ENCODE peak calls at places on chromosome 3, in four cellular contexts. C is HEK293T, L is K562, R is WTC11. N is an unnamed sample.
A peak's percentile ranks its signal among the peaks of the same experiment; 100 is the strongest.

GRCh38 chr3:126202281-126203079 is 22.1 kb upstream of the ALDH1L1 start:
- DNase-seq in C (no peak), L (no peak), R (no peak), N (no peak)

GRCh38 chr3:133457465-133458067 is 57.7 kb downstream of the BFSP2 start:
- DNase-seq in C (no peak), L (peak; percentile 12), R (no peak), N (no peak)

GRCh38 chr3:192917508-192918274 is at the start of gene MB21D2:
- DNase-seq in C (peak; percentile 69), L (peak; percentile 48), R (peak; percentile 58), N (peak; percentile 47)

GRCh38 chr3:56855856-56856538 is 54.2 kb upstream of the ARHGEF3 start:
- DNase-seq in C (peak; percentile 49), L (peak; percentile 6), R (peak; percentile 77), N (peak; percentile 37)

GRCh38 chr3:172658344-172659245 is 52.3 kb downstream of the NCEH1 start:
- DNase-seq in C (peak; percentile 52), L (peak; percentile 10), R (peak; percentile 17), N (peak; percentile 94)

GRCh38 chr3:73399666-73400253 is 225.0 kb downstream of the PDZRN3 start:
- DNase-seq in C (no peak), L (no peak), R (no peak), N (no peak)

GRCh38 chr3:158845748-158846350 is 44.0 kb downstream of the MFSD1 start:
- DNase-seq in C (peak; percentile 67), L (peak; percentile 70), R (peak; percentile 22), N (peak; percentile 41)

GRCh38 chr3:156396851-156397250 is 158.1 kb downstream of the SSR3 start:
- DNase-seq in C (no peak), L (no peak), R (no peak), N (no peak)

GRCh38 chr3:72185549-72186484 is 400.9 kb upstream of the PROK2 start:
- DNase-seq in C (no peak), L (peak; percentile 63), R (no peak), N (peak; percentile 7)

GRCh38 chr3:172536505-172536904 is 13.3 kb upstream of the TNFSF10 start:
- DNase-seq in C (no peak), L (no peak), R (no peak), N (no peak)

GRCh38 chr3:159418571-159419526 is 569.8 kb upstream of the IL12A start:
- DNase-seq in C (no peak), L (no peak), R (no peak), N (no peak)

GRCh38 chr3:30710017-30710416 is 103.6 kb downstream of the TGFBR2 start:
- DNase-seq in C (no peak), L (no peak), R (no peak), N (no peak)

GRCh38 chr3:38210141-38210757 is 44.9 kb downstream of the OXSR1 start:
- DNase-seq in C (no peak), L (no peak), R (no peak), N (no peak)

GRCh38 chr3:25493786-25494185 is 65.7 kb downstream of the RARB start:
- DNase-seq in C (no peak), L (no peak), R (no peak), N (no peak)

GRCh38 chr3:41350441-41350840 is 151.1 kb downstream of the CTNNB1 start:
- DNase-seq in C (no peak), L (no peak), R (no peak), N (no peak)

GRCh38 chr3:143016321-143016972 is 15.1 kb downstream of the U2SURP start:
- DNase-seq in C (no peak), L (no peak), R (no peak), N (no peak)

GRCh38 chr3:38587548-38588131 is 61.8 kb downstream of the SCN5A start:
- DNase-seq in C (no peak), L (no peak), R (no peak), N (no peak)

GRCh38 chr3:138875096-138875753 is 40.5 kb upstream of the PIK3CB start:
- DNase-seq in C (no peak), L (no peak), R (no peak), N (no peak)

GRCh38 chr3:61848885-61849284 is 287.5 kb downstream of the PTPRG start:
- DNase-seq in C (no peak), L (no peak), R (no peak), N (no peak)

GRCh38 chr3:37114251-37115145 is 59.9 kb downstream of the LRRFIP2 start:
- DNase-seq in C (no peak), L (no peak), R (no peak), N (no peak)

GRCh38 chr3:15636028-15636709 is 34.6 kb downstream of the BTD start:
- DNase-seq in C (no peak), L (no peak), R (no peak), N (no peak)

GRCh38 chr3:29940759-29941319 is 660.0 kb downstream of the RBMS3 start:
- DNase-seq in C (peak; percentile 9), L (no peak), R (no peak), N (no peak)

GRCh38 chr3:30167511-30168135 is 438.8 kb upstream of the TGFBR2 start:
- DNase-seq in C (no peak), L (no peak), R (no peak), N (no peak)

GRCh38 chr3:105322570-105323273 is 44.0 kb upstream of the ALCAM start:
- DNase-seq in C (no peak), L (no peak), R (no peak), N (no peak)

GRCh38 chr3:1404270-1404669 is 311.4 kb downstream of the CNTN6 start:
- DNase-seq in C (no peak), L (no peak), R (no peak), N (no peak)

GRCh38 chr3:145628211-145628610 is 532.8 kb downstream of the PLOD2 start:
- DNase-seq in C (no peak), L (no peak), R (no peak), N (no peak)

GRCh38 chr3:107525101-107525953 is 2.6 kb downstream of the BBX start:
- DNase-seq in C (peak; percentile 21), L (peak; percentile 5), R (peak; percentile 30), N (no peak)

GRCh38 chr3:61864886-61865285 is 303.5 kb downstream of the PTPRG start:
- DNase-seq in C (no peak), L (no peak), R (no peak), N (no peak)

GRCh38 chr3:79019137-79019923 is 748.5 kb downstream of the ROBO1 start:
- DNase-seq in C (peak; percentile 76), L (no peak), R (peak; percentile 77), N (peak; percentile 84)

GRCh38 chr3:156471431-156471830 is 83.5 kb downstream of the SSR3 start:
- DNase-seq in C (no peak), L (no peak), R (no peak), N (no peak)

GRCh38 chr3:114675104-114675503 is 381.3 kb downstream of the TIGIT start:
- DNase-seq in C (no peak), L (no peak), R (no peak), N (no peak)

GRCh38 chr3:45425237-45425933 is 37.0 kb downstream of the LARS2 start:
- DNase-seq in C (no peak), L (no peak), R (no peak), N (no peak)

GRCh38 chr3:86785381-86785780 is 205.6 kb downstream of the VGLL3 start:
- DNase-seq in C (no peak), L (no peak), R (no peak), N (no peak)

DNA sequence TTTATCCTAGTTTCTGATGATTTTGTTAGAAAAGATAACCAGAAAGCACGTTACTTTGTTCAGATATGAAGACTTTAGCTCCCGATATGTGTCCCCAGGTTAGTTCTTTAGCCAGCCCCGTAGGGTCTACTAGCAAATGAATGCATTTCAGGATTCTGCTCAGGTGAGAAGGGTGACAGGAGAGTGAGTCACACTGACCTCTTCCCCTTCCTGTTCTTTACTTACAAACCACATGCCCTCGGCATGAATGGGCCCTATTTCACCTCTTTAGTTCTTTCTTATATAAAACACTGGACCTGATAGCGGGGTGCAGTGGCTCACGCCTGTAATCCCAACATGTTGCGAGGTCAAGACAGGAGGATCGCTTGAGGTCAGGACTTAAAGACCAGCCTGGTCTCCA is 98.4 kb downstream of the SLC49A4 start:
- DNase-seq in C (no peak), L (no peak), R (no peak), N (peak; percentile 28)
- TF ChIP-seq ELF4 in C (no peak), L (no peak), R (no peak), N (no peak)

GRCh38 chr3:194871864-194872668 is 186.4 kb downstream of the FAM43A start:
- DNase-seq in C (no peak), L (no peak), R (no peak), N (no peak)
- TF ChIP-seq ELF4 in C (no peak), L (no peak), R (no peak), N (no peak)

GRCh38 chr3:20121088-20121487 is 64.9 kb downstream of the SGO1 start:
- DNase-seq in C (no peak), L (no peak), R (no peak), N (no peak)
- TF ChIP-seq ELF4 in C (no peak), L (no peak), R (no peak), N (no peak)

DNA sequence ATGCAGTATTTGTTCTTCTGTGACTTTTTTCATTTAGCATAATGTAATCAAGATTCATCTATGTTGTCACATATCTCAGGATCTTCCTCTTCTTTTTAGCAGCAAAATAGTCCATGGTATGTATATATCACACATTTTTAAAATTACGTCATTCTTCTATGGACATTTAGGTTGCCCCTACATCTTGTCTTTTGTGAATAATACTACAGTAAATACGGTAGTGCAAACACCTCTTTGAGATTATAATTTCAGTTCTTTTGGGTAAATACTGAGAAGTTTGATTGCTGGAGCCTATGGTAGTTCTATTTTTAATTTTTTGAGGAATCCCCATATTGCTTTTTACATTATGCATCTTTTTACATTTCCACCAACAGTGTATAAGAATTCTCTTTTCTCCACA is 1174.9 kb downstream of the NSUN3 start:
- DNase-seq in C (no peak), L (no peak), R (no peak), N (no peak)
- TF ChIP-seq ELF4 in C (no peak), L (no peak), R (no peak), N (no peak)

GRCh38 chr3:17551333-17551732 is 191.1 kb downstream of the TBC1D5 start:
- DNase-seq in C (no peak), L (no peak), R (no peak), N (no peak)
- TF ChIP-seq ELF4 in C (no peak), L (no peak), R (no peak), N (no peak)

GRCh38 chr3:167626490-167626889 is 27.3 kb downstream of the WDR49 start:
- DNase-seq in C (no peak), L (no peak), R (no peak), N (no peak)
- TF ChIP-seq ELF4 in C (no peak), L (no peak), R (no peak), N (no peak)

DNA sequence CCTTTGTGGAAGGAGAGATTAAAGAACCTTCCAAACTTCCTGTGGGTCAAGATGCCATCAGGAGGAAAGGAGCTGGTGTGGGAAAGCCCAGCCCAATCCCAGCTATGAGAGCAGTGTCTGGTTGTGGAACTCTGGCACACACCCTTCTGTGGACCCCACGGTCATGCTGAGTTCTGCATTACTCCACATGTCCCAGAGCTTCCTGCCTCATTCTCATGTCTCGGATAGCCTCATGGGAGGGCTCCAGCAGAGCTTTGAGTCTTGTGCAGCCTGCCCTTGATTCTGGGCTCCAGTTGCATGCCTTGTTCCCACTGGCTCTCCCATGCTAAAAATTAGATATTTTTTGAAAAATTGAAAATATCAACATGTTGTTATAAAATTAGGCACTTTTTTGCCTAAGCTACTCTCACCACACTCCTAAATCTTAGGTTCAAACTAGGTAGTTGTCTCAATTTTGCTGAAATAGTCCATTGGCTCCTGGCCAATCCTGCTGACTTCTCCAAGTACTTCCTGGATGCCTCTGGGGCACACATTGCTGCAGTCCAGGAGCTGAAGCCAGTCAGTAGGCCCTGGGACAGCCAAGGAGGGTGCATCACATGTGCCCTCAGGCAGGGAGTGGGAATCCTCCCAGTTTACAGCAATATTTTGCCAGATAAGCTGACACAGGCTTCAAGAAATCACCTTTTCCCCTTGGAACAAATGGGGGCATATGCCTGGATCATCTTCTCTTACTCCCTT is 144.3 kb downstream of the EEFSEC start:
- DNase-seq in C (no peak), L (no peak), R (no peak), N (no peak)
- TF ChIP-seq ELF4 in C (no peak), L (no peak), R (no peak), N (no peak)

N was measured in HepG2.